ENCODE peak calls at places on chromosome 9, in five cellular contexts. I is mesendoderm, B is IMR-90, X is H9, P is trophoblast cell. Q is an unnamed sample.

GRCh38 chr9:100561256-100561655 is 16.6 kb upstream of the CAVIN4 start:
- DNase-seq in I (no peak), B (peak), X (no peak), P (no peak), Q (no peak)

GRCh38 chr9:35603506-35603985 is 1.5 kb upstream of the TESK1 start:
- DNase-seq in I (no peak), B (peak), X (no peak), P (peak), Q (no peak)

GRCh38 chr9:108746864-108747263 is 108.9 kb downstream of the ACTL7B start:
- DNase-seq in I (no peak), B (no peak), X (no peak), P (no peak), Q (no peak)

GRCh38 chr9:131739192-131739961 is 499 bp downstream of the RAPGEF1 start:
- DNase-seq in I (peak), B (no peak), X (no peak), P (no peak), Q (peak)

GRCh38 chr9:132560604-132561304 is 21.7 kb upstream of the BARHL1 start:
- DNase-seq in I (no peak), B (no peak), X (no peak), P (no peak), Q (no peak)

GRCh38 chr9:76403352-76403751 is 9.1 kb upstream of the RFK start:
- DNase-seq in I (peak), B (peak), X (no peak), P (peak), Q (no peak)

GRCh38 chr9:27487128-27487527 is 37.0 kb upstream of the IFNK start:
- DNase-seq in I (no peak), B (no peak), X (no peak), P (no peak), Q (no peak)

GRCh38 chr9:97705354-97705950 is 8.3 kb upstream of the XPA start:
- DNase-seq in I (no peak), B (no peak), X (no peak), P (no peak), Q (no peak)

GRCh38 chr9:108050894-108051293 is 561.3 kb upstream of the KLF4 start:
- DNase-seq in I (no peak), B (no peak), X (no peak), P (no peak), Q (no peak)

GRCh38 chr9:35114921-35115341 is 731 bp downstream of the ATOSB start:
- DNase-seq in I (peak), B (no peak), X (peak), P (peak), Q (peak)

GRCh38 chr9:32442433-32442832 is 58.0 kb downstream of the ACO1 start:
- DNase-seq in I (no peak), B (no peak), X (no peak), P (no peak), Q (no peak)

GRCh38 chr9:108151161-108151586 is 661.6 kb upstream of the KLF4 start:
- DNase-seq in I (no peak), B (peak), X (no peak), P (no peak), Q (no peak)

GRCh38 chr9:96217756-96218693 is 84.0 kb downstream of the HSD17B3 start:
- DNase-seq in I (peak), B (peak), X (peak), P (peak), Q (peak)
- H4K8ac ChIP-seq in I (no peak), B (peak), X (no peak), P (peak), Q (no peak)

GRCh38 chr9:20353931-20354652 is 268.2 kb downstream of the MLLT3 start:
- DNase-seq in I (no peak), B (peak), X (no peak), P (peak), Q (no peak)

GRCh38 chr9:20358201-20358600 is 264.1 kb downstream of the MLLT3 start:
- DNase-seq in I (no peak), B (peak), X (no peak), P (peak), Q (no peak)

GRCh38 chr9:20355022-20355421 is 267.3 kb downstream of the MLLT3 start:
- DNase-seq in I (no peak), B (peak), X (no peak), P (peak), Q (no peak)

GRCh38 chr9:20357207-20357503 is 265.1 kb downstream of the MLLT3 start:
- DNase-seq in I (no peak), B (no peak), X (no peak), P (no peak), Q (no peak)

DNA sequence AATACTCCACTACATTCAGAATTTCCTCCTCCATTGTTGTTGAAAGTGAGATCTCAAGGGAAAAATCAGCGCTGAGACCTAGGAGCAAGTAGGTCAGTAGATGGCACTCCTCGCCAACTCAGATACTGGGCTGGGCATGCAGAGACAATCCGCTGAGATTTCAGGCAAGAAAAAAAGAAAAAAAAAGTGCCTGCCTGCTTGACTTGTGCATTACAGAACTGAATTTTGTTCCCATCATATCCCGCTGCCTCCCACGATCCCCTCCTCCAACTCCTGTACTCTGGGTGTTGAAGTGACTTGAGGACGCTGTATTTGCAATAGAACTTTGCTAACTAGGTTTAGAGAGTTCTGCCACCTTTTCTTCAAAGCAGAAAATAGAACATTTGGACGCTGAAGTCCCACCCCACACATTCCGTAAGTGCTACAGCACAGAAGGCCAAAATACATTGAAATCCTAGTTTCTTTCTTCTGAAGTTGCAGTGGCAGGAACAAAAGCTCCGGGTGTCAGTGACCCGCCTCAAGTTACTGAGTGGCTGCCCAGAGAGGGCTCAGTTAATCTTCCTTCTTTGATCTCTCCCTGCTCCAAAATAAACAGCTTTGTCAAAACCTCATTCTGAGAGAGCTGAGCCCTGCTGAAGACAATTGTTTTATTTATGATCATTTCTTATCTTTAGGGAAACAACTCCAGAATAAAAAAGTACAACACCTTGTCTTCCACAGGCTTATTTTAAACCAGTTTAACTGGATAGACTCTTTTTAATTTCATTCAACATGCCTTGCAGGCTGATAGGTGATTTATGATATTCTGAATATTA is 265.7 kb downstream of the MLLT3 start:
- DNase-seq in I (peak), B (peak), X (peak), P (peak), Q (peak)
- H4K8ac ChIP-seq in I (no peak), B (peak), X (no peak), P (peak), Q (no peak)

GRCh38 chr9:129135476-129135875 is 24.3 kb downstream of the PTPA start:
- DNase-seq in I (no peak), B (no peak), X (no peak), P (no peak), Q (no peak)

GRCh38 chr9:129128689-129129088 is 17.5 kb downstream of the PTPA start:
- DNase-seq in I (no peak), B (no peak), X (no peak), P (no peak), Q (no peak)

GRCh38 chr9:129133067-129133466 is 21.9 kb downstream of the PTPA start:
- DNase-seq in I (no peak), B (no peak), X (no peak), P (no peak), Q (no peak)

GRCh38 chr9:129130791-129131190 is 19.6 kb downstream of the PTPA start:
- DNase-seq in I (no peak), B (no peak), X (no peak), P (no peak), Q (no peak)

GRCh38 chr9:129131300-129132145 is 20.3 kb downstream of the PTPA start:
- DNase-seq in I (peak), B (peak), X (peak), P (peak), Q (no peak)
- H4K8ac ChIP-seq in I (no peak), B (peak), X (no peak), P (no peak), Q (no peak)

GRCh38 chr9:89642789-89643188 is 38.0 kb downstream of the GADD45G start:
- DNase-seq in I (peak), B (no peak), X (no peak), P (peak), Q (no peak)

GRCh38 chr9:89649045-89649691 is 44.4 kb downstream of the GADD45G start:
- DNase-seq in I (no peak), B (no peak), X (no peak), P (no peak), Q (no peak)

GRCh38 chr9:89646189-89646588 is 41.4 kb downstream of the GADD45G start:
- DNase-seq in I (no peak), B (no peak), X (no peak), P (no peak), Q (no peak)

GRCh38 chr9:89647366-89648128 is 42.7 kb downstream of the GADD45G start:
- DNase-seq in I (no peak), B (no peak), X (no peak), P (no peak), Q (no peak)

DNA sequence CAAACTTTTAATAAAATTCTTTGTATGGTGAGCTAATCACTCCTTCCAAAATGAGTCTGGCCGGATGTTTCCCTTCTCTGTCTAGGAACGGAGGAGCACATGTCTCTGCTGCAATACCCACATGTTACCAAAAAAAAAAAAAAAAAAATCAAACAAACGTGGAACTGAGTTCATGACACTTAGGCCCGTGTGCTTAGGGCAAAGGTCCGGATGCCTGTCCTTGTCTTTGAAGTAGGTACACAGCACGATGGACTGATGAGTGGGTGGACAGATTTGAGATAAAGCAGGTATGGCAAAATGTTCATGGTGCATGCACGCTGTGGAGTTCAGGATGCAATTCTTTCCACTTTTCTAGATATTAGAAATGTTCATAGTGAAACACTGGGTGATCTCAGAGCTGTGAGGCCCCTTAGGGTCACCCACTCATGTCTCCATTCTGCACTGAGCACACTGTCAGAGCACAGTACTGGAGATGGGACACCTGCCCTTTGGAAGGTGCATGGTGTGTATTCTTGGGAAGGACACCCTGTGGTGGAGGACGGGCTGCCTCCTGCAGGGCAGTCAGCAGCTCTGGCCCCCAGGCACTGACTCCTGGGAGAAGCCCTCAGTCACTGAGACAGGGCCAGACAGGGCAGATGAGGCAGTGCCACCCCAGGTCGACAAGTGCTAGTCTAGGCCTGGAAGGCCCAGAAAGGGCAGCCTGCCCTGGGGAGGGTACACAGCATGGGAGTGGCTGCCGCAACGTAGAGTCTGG is 43.6 kb downstream of the GADD45G start:
- DNase-seq in I (no peak), B (no peak), X (no peak), P (peak), Q (no peak)
- H4K8ac ChIP-seq in I (no peak), B (no peak), X (no peak), P (no peak), Q (no peak)

Q was measured in neuronal stem cell.